ENCODE peak calls at places on chromosomes 7 and 10, in six cellular contexts. One of them, this sample, is unnamed.

GRCh38 chr10:124711145-124711544 is 33.0 kb downstream of the FAM53B start:
- DNase-seq in esophagus muscularis mucosa: no peak
- DNase-seq in transverse colon: no peak
- DNase-seq in A549: no peak
- DNase-seq in IMR-90: no peak
- DNase-seq in HCT116: no peak
- DNase-seq in this sample: no peak

GRCh38 chr7:113698556-113699220 is 220.1 kb downstream of the PPP1R3A start:
- DNase-seq in IMR-90: peak; percentile 39
- DNase-seq in A549: no peak
- DNase-seq in esophagus muscularis mucosa: no peak
- DNase-seq in HCT116: peak; percentile 23
- DNase-seq in transverse colon: no peak
- DNase-seq in this sample: no peak

GRCh38 chr10:132641401-132641800 is 103.8 kb downstream of the INPP5A start:
- DNase-seq in transverse colon: no peak
- DNase-seq in A549: no peak
- DNase-seq in esophagus muscularis mucosa: no peak
- DNase-seq in HCT116: no peak
- DNase-seq in IMR-90: no peak
- DNase-seq in this sample: no peak

GRCh38 chr7:41956712-41957111 is 253.8 kb upstream of the INHBA start:
- DNase-seq in esophagus muscularis mucosa: no peak
- DNase-seq in transverse colon: no peak
- DNase-seq in IMR-90: no peak
- DNase-seq in HCT116: no peak
- DNase-seq in A549: no peak
- DNase-seq in this sample: no peak

GRCh38 chr7:117322741-117323584 is at the start of gene WNT2:
- DNase-seq in transverse colon: no peak
- DNase-seq in esophagus muscularis mucosa: no peak
- DNase-seq in IMR-90: peak; percentile 22
- DNase-seq in HCT116: no peak
- DNase-seq in A549: no peak
- DNase-seq in this sample: no peak

GRCh38 chr10:114767589-114768393 is 53.8 kb upstream of the FHIP2A start:
- DNase-seq in A549: peak; percentile 44
- DNase-seq in transverse colon: peak; percentile 65
- DNase-seq in IMR-90: peak; percentile 28
- DNase-seq in HCT116: no peak
- DNase-seq in esophagus muscularis mucosa: no peak
- DNase-seq in this sample: peak; percentile 43

GRCh38 chr10:109881481-109881880 is 41.8 kb downstream of the XPNPEP1 start:
- DNase-seq in A549: no peak
- DNase-seq in esophagus muscularis mucosa: no peak
- DNase-seq in transverse colon: no peak
- DNase-seq in IMR-90: no peak
- DNase-seq in HCT116: no peak
- DNase-seq in this sample: no peak

GRCh38 chr7:101804087-101804631 is 13.3 kb upstream of the CUX1 start:
- DNase-seq in esophagus muscularis mucosa: no peak
- DNase-seq in HCT116: no peak
- DNase-seq in IMR-90: no peak
- DNase-seq in A549: no peak
- DNase-seq in transverse colon: no peak
- DNase-seq in this sample: no peak

GRCh38 chr10:44952779-44953231 is 6.8 kb upstream of the RASSF4 start:
- DNase-seq in IMR-90: no peak
- DNase-seq in HCT116: no peak
- DNase-seq in esophagus muscularis mucosa: no peak
- DNase-seq in transverse colon: no peak
- DNase-seq in A549: no peak
- DNase-seq in this sample: no peak

GRCh38 chr7:151242181-151243044 is 6.1 kb downstream of the SMARCD3 start:
- DNase-seq in A549: no peak
- DNase-seq in esophagus muscularis mucosa: no peak
- DNase-seq in transverse colon: no peak
- DNase-seq in IMR-90: no peak
- DNase-seq in HCT116: no peak
- DNase-seq in this sample: no peak

GRCh38 chr10:110214380-110214826 is 7.0 kb downstream of the MXI1 start:
- DNase-seq in HCT116: no peak
- DNase-seq in IMR-90: peak; percentile 42
- DNase-seq in esophagus muscularis mucosa: peak; percentile 70
- DNase-seq in transverse colon: no peak
- DNase-seq in A549: no peak
- DNase-seq in this sample: no peak

GRCh38 chr7:29946428-29947186 is 43.0 kb downstream of the SCRN1 start:
- DNase-seq in HCT116: peak; percentile 42
- DNase-seq in transverse colon: peak; percentile 15
- DNase-seq in A549: peak; percentile 12
- DNase-seq in IMR-90: no peak
- DNase-seq in esophagus muscularis mucosa: no peak
- DNase-seq in this sample: no peak

GRCh38 chr10:125104559-125104958 is 55.8 kb downstream of the CTBP2 start:
- DNase-seq in esophagus muscularis mucosa: no peak
- DNase-seq in IMR-90: no peak
- DNase-seq in HCT116: no peak
- DNase-seq in transverse colon: no peak
- DNase-seq in A549: no peak
- DNase-seq in this sample: peak; percentile 1

GRCh38 chr10:116118851-116119250 is 154.2 kb downstream of the GFRA1 start:
- DNase-seq in A549: no peak
- DNase-seq in esophagus muscularis mucosa: no peak
- DNase-seq in HCT116: no peak
- DNase-seq in transverse colon: no peak
- DNase-seq in IMR-90: no peak
- DNase-seq in this sample: no peak

GRCh38 chr10:132605390-132605789 is 67.8 kb downstream of the INPP5A start:
- DNase-seq in HCT116: no peak
- DNase-seq in transverse colon: no peak
- DNase-seq in IMR-90: no peak
- DNase-seq in A549: no peak
- DNase-seq in esophagus muscularis mucosa: no peak
- DNase-seq in this sample: no peak

GRCh38 chr7:93044147-93044810 is 73.5 kb downstream of the SAMD9 start:
- DNase-seq in esophagus muscularis mucosa: no peak
- DNase-seq in IMR-90: peak; percentile 74
- DNase-seq in HCT116: no peak
- DNase-seq in transverse colon: no peak
- DNase-seq in A549: no peak
- DNase-seq in this sample: no peak

DNA sequence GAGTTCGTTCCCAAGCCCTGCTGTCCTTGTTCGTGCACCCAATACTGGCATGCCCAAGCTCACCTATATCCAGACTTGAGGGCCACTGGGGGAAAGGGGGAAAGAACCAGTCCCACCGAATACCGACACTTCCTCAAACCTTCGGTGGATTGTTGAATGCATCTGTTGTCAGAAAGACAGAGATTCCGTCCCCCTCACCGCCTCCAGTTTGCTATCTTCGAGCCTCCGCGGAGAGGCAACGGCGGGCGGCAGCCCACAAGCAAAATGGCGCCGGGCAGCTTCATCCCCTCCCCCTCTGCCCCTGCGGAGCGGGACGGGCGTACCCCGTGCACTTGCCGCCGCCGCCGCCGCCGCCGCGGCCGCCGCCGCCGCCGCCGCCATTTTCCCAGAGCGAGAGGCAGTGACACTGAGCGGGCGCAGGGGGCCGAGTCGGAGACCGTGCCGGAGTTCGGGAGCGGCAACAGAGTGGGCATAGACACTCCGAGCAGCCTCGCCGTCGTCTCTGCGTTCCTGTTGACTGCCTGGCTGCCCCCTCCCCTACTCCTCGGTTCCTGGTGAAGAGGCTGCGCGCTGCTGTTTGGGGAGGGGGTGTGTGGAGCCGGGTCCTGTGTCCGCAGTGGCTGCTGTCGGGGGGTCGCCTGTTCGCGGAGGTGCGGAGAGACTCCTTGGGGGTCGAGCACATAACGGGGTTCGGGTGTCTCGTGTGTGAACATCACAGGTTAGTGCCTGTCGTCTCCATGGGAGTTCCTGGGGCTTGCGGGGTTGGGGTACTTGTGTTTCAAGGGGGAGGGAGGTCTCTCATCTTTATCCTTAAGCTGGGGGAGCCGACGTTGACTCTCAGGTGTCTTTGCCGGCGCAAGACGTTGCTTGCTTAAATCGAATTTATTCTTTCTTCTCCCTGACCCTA is at the start of gene KMT2E:
- DNase-seq in HCT116: peak; percentile 57
- DNase-seq in esophagus muscularis mucosa: peak; percentile 96
- DNase-seq in A549: peak; percentile 64
- DNase-seq in IMR-90: peak; percentile 77
- DNase-seq in transverse colon: peak; percentile 91
- DNase-seq in this sample: peak; percentile 90
- TF ChIP-seq CTCF in HCT116: no peak
- TF ChIP-seq CTCF in esophagus muscularis mucosa: no peak
- TF ChIP-seq CTCF in A549: no peak
- TF ChIP-seq CTCF in IMR-90: peak; percentile 20
- TF ChIP-seq CTCF in transverse colon: peak; percentile 11
- TF ChIP-seq CTCF in this sample: no peak

DNA sequence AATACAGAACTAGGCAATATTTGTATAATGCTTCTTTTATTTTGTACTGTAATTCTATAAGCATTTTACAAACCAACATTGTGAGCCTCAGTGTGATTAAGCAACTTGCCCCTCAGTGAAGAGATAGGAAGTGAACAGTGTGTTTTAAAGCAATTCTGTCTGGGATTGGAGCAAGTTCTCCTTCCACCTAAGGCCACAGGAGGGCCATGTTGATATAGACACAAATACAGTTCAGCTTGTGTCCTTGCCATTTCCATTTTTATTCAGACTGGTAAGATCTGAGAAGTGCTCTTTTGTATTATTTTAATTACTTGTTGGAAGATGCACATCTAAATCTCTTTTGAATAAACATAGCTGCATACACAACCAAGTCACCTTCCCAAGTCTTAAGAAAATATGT is 416.3 kb upstream of the COBL start:
- DNase-seq in transverse colon: no peak
- DNase-seq in IMR-90: no peak
- DNase-seq in A549: no peak
- DNase-seq in HCT116: no peak
- DNase-seq in esophagus muscularis mucosa: no peak
- DNase-seq in this sample: no peak
- H3K4me3 ChIP-seq in transverse colon: no peak overlapping the region
- H3K4me3 ChIP-seq in IMR-90: no peak overlapping the region
- H3K4me3 ChIP-seq in A549: no peak overlapping the region
- H3K4me3 ChIP-seq in HCT116: no peak overlapping the region
- H3K4me3 ChIP-seq in esophagus muscularis mucosa: no peak overlapping the region
- H3K4me3 ChIP-seq in this sample: no peak overlapping the region

GRCh38 chr10:1047937-1048336 is 982 bp downstream of the IDI1 start:
- DNase-seq in HCT116: no peak
- DNase-seq in transverse colon: peak; percentile 36
- DNase-seq in IMR-90: no peak
- DNase-seq in esophagus muscularis mucosa: no peak
- DNase-seq in A549: no peak
- DNase-seq in this sample: no peak

GRCh38 chr10:1048349-1048731 is 579 bp downstream of the IDI1 start:
- DNase-seq in transverse colon: peak; percentile 60
- DNase-seq in IMR-90: peak; percentile 57
- DNase-seq in esophagus muscularis mucosa: no peak
- DNase-seq in HCT116: no peak
- DNase-seq in A549: no peak
- DNase-seq in this sample: peak; percentile 32

GRCh38 chr10:1049425-1049958 is 573 bp upstream of the IDI1 start:
- DNase-seq in esophagus muscularis mucosa: no peak
- DNase-seq in IMR-90: no peak
- DNase-seq in transverse colon: no peak
- DNase-seq in A549: no peak
- DNase-seq in HCT116: no peak
- DNase-seq in this sample: no peak

GRCh38 chr10:1050145-1050544 is 1.2 kb upstream of the IDI1 start:
- DNase-seq in A549: no peak
- DNase-seq in IMR-90: peak; percentile 42
- DNase-seq in esophagus muscularis mucosa: no peak
- DNase-seq in transverse colon: no peak
- DNase-seq in HCT116: no peak
- DNase-seq in this sample: no peak

DNA sequence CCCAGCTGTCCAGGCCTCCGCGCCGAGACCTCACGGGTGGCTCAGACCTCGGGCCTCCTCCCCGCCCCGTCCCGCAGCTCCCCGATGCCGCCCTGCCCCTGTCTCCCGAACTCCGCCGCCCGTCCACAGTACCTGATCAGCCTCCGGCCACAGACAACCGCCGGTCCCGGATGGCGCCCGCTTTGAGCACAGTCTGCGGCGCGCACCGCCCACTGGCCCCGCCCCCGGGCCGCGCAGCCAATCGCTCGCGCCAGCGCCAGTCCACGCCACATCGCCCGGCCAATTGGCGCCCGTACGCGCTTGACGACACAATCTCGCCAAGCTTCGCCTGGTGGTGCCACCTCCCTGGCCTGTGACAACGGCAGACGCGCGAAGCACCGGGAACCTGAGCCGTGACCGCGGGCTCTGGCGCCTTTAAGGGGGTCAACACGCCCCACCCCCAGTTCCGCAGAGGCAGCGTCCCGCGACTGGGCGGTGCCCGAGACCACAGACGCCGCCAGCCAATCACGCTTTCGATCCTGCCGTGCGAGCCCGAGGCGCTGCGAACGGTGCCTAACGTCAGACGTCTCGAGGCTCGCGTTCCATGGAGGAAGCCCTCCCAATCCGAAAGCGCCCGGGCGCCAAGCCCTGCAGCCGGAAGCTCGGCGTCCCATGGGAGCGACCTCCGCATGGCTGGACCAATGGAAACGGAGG is at the start of gene IDI1:
- DNase-seq in HCT116: peak; percentile 94
- DNase-seq in esophagus muscularis mucosa: peak; percentile 99
- DNase-seq in transverse colon: peak; percentile 97
- DNase-seq in A549: peak; percentile 97
- DNase-seq in IMR-90: peak; percentile 98
- DNase-seq in this sample: peak; percentile 97
- TF ChIP-seq POLR2A in HCT116: peak; percentile 50
- TF ChIP-seq POLR2A in esophagus muscularis mucosa: peak; percentile 80
- TF ChIP-seq POLR2A in transverse colon: peak; percentile 97
- TF ChIP-seq POLR2A in A549: peak; percentile 92
- TF ChIP-seq POLR2A in IMR-90: peak; percentile 99
- TF ChIP-seq POLR2A in this sample: peak; percentile 96

DNA sequence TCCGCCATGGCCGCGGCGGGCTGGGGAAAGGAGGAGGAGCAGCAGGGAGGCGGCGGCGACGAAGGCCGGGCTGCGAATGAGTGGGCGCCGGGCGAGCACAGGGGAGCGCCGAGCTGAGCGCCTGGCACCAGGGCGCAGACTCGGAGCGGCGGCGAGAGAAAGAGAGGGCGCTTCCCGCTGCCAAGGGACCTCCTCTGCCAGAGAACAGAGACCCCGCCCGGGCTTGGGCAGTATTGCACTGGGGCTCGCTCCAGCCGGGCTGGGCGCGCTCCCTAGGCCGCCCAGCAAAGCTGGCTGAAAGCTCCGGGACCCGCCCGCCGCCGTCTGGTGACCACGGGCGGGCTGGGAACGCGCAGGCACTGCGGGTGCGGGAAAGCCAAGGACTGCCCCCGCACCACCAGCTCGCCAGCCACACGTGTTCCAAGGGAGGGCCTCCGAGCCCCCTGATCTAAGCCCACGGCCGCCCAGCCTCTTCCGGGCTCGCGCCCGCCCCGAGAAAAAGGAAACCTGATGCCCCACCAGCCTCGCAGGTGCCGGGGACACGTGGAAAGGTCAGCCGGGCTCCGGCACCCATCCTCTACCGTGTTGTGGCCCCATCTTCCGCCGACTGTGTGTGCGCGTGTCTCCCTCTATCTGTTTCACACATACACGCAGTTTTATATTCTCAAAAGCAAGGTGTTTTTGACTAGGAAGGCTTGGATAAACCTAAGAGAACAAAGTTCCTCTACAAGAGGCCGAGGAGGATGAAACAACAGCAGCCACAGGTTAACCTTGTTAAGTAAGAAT is at the start of gene CCDC6:
- DNase-seq in A549: peak; percentile 74
- DNase-seq in transverse colon: peak; percentile 96
- DNase-seq in HCT116: peak; percentile 78
- DNase-seq in IMR-90: peak; percentile 90
- DNase-seq in esophagus muscularis mucosa: peak; percentile 97
- DNase-seq in this sample: peak; percentile 92
- TF ChIP-seq CTCF in A549: peak; percentile 57
- TF ChIP-seq CTCF in transverse colon: peak; percentile 72
- TF ChIP-seq CTCF in HCT116: peak; percentile 62
- TF ChIP-seq CTCF in IMR-90: peak; percentile 85
- TF ChIP-seq CTCF in esophagus muscularis mucosa: peak; percentile 79
- TF ChIP-seq CTCF in this sample: peak; percentile 90

This sample was measured in uterus.